ENCODE peak calls at places on chromosomes 12 and 14, in seven cellular contexts. S is activated T-helper 9 cell treated with anti-CD3 and anti-CD28 coated beads, Interleukin-2, amount 50 U/mL, for 16 hours; R is heart left ventricle; M is pancreas; Z is NCI-H1436; W is natural killer cell; H is A673. T is an unnamed sample.

GRCh38 chr12:108430245-108430644 is 84.8 kb upstream of the FICD start:
- DNase-seq in R (no peak), Z (no peak), S (no peak), M (no peak), H (peak), W (no peak), T (no peak)

GRCh38 chr14:29637406-29637805 is 290.2 kb downstream of the PRKD1 start:
- DNase-seq in H (peak), R (no peak), W (no peak), Z (no peak), M (peak), S (no peak), T (no peak)

GRCh38 chr12:1821805-1822204 is 1.4 kb downstream of the LRTM2 start:
- DNase-seq in M (no peak), W (no peak), H (no peak), R (no peak), S (no peak), Z (no peak), T (no peak)

GRCh38 chr12:122081697-122082221 is 3.2 kb downstream of the MLXIP start:
- DNase-seq in W (no peak), M (peak), S (no peak), R (peak), Z (no peak), H (peak), T (no peak)

GRCh38 chr12:12432373-12432772 is 75.5 kb downstream of the BORCS5 start:
- DNase-seq in R (no peak), H (no peak), S (no peak), Z (no peak), W (no peak), M (no peak), T (no peak)

GRCh38 chr12:122646568-122647220 is 56.5 kb downstream of the HCAR2 start:
- DNase-seq in Z (no peak), M (no peak), H (no peak), R (no peak), W (no peak), S (peak), T (no peak)

GRCh38 chr12:69129014-69129413 is 110.4 kb upstream of the CPSF6 start:
- DNase-seq in R (no peak), S (no peak), H (no peak), M (no peak), Z (no peak), W (no peak), T (no peak)

GRCh38 chr12:112325157-112325556 is 57.1 kb downstream of the HECTD4 start:
- DNase-seq in W (no peak), M (no peak), H (no peak), Z (no peak), S (no peak), R (no peak), T (no peak)

GRCh38 chr14:61479746-61480502 is 158.5 kb downstream of the PRKCH start:
- DNase-seq in H (no peak), M (no peak), W (no peak), Z (no peak), S (no peak), R (no peak), T (no peak)

GRCh38 chr12:49683604-49684309 is 23.4 kb downstream of the FMNL3 start:
- DNase-seq in Z (peak), M (no peak), S (no peak), H (no peak), W (no peak), R (no peak), T (no peak)

GRCh38 chr12:115013668-115014072 is 329.7 kb upstream of the TBX3 start:
- DNase-seq in S (no peak), H (no peak), W (no peak), M (no peak), R (no peak), Z (no peak), T (no peak)

GRCh38 chr14:64196668-64197411 is 97.3 kb downstream of the ESR2 start:
- DNase-seq in Z (peak), M (peak), S (no peak), W (no peak), H (no peak), R (peak), T (peak)

GRCh38 chr12:50401383-50402155 is 884 bp downstream of the LARP4 start:
- DNase-seq in M (no peak), W (no peak), H (peak), Z (no peak), S (no peak), R (peak), T (peak)